ENCODE peak calls at places on chromosomes 7 and 10, in four cellular contexts. Q, U, K and V are unnamed samples.

GRCh38 chr10:44911081-44911540 is at the start of gene TMEM72:
- DNase-seq in U (no peak), K (no peak), Q (no peak), V (peak; percentile 61)

GRCh38 chr7:128889121-128889520 is 21.4 kb downstream of the KCP start:
- DNase-seq in K (no peak), Q (no peak), U (no peak), V (peak; percentile 35)

GRCh38 chr7:146961617-146962016 is 845.0 kb downstream of the CNTNAP2 start:
- DNase-seq in Q (no peak), K (no peak), U (no peak), V (no peak)

GRCh38 chr10:131251146-131251541 is 60.4 kb downstream of the TCERG1L start:
- DNase-seq in U (no peak), K (no peak), Q (no peak), V (no peak)

GRCh38 chr7:94912085-94912484 is 4.7 kb downstream of the PPP1R9A start:
- DNase-seq in U (no peak), Q (no peak), K (no peak), V (no peak)

GRCh38 chr7:1073211-1073977 is 14.5 kb upstream of the GPER1 start:
- DNase-seq in Q (no peak), U (no peak), K (no peak), V (no peak)

GRCh38 chr10:103617362-103618026 is 124.0 kb downstream of the NEURL1 start:
- DNase-seq in Q (no peak), K (no peak), U (no peak), V (no peak)

GRCh38 chr10:124225029-124225467 is 131.7 kb upstream of the CHST15 start:
- DNase-seq in K (no peak), Q (peak; percentile 39), U (no peak), V (no peak)

GRCh38 chr10:132716691-132717490 is 69.1 kb downstream of the NKX6-2 start:
- DNase-seq in U (no peak), K (no peak), Q (no peak), V (peak; percentile 10)

GRCh38 chr10:51244739-51245138 is 170.5 kb downstream of the PRKG1 start:
- DNase-seq in U (no peak), K (no peak), Q (no peak), V (no peak)

GRCh38 chr7:122315507-122316466 is 11.2 kb upstream of the FEZF1 start:
- DNase-seq in Q (no peak), U (no peak), K (no peak), V (no peak)

GRCh38 chr10:14578060-14578952 is 196.4 kb downstream of the FAM107B start:
- DNase-seq in Q (peak; percentile 76), K (no peak), U (no peak), V (no peak)

GRCh38 chr7:47988496-47989386 is 9.3 kb upstream of the HUS1 start:
- DNase-seq in U (no peak), K (no peak), Q (no peak), V (no peak)

GRCh38 chr7:17207220-17207619 is 91.2 kb upstream of the AHR start:
- DNase-seq in K (no peak), Q (no peak), U (no peak), V (no peak)

GRCh38 chr7:115910541-115911164 is 119.9 kb downstream of the TFEC start:
- DNase-seq in U (no peak), Q (no peak), K (peak; percentile 41), V (no peak)

GRCh38 chr10:48309711-48310226 is 3.3 kb downstream of the MAPK8 start:
- DNase-seq in U (no peak), K (peak; percentile 67), Q (no peak), V (no peak)

GRCh38 chr7:25750738-25751529 is 401.1 kb upstream of the NFE2L3 start:
- DNase-seq in Q (no peak), K (no peak), U (no peak), V (no peak)

GRCh38 chr10:119256030-119256429 is 48.7 kb downstream of the GRK5 start:
- DNase-seq in Q (no peak), K (no peak), U (no peak), V (no peak)

GRCh38 chr7:75638607-75639070 is 100.1 kb downstream of the HIP1 start:
- DNase-seq in U (peak; percentile 42), Q (peak; percentile 65), K (no peak), V (peak; percentile 70)

GRCh38 chr7:77537136-77537594 is at the start of gene PTPN12:
- DNase-seq in U (no peak), K (no peak), Q (no peak), V (peak; percentile 77)

GRCh38 chr10:30386801-30387588 is 37.9 kb upstream of the MTPAP start:
- DNase-seq in K (no peak), Q (no peak), U (no peak), V (no peak)

GRCh38 chr10:116524736-116525135 is 21.0 kb upstream of the PNLIP start:
- DNase-seq in U (no peak), K (no peak), Q (no peak), V (no peak)

GRCh38 chr7:121276276-121276675 is 52.5 kb upstream of the WNT16 start:
- DNase-seq in K (no peak), Q (no peak), U (no peak), V (no peak)

GRCh38 chr10:94225589-94225988 is 137.2 kb downstream of the NOC3L start:
- DNase-seq in K (no peak), Q (peak; percentile 60), U (no peak), V (no peak)

GRCh38 chr7:110204527-110204926 is 886.4 kb upstream of the LRRN3 start:
- DNase-seq in U (no peak), Q (no peak), K (peak; percentile 7), V (no peak)

GRCh38 chr10:77877461-77878344 is 48.9 kb downstream of the DLG5 start:
- DNase-seq in Q (peak; percentile 92), U (peak; percentile 67), K (no peak), V (no peak)

GRCh38 chr7:70040971-70041766 is 442.9 kb downstream of the AUTS2 start:
- DNase-seq in U (no peak), K (no peak), Q (no peak), V (no peak)
- H3K4me3 ChIP-seq in U (no peak overlapping the region), K (no peak overlapping the region), Q (no peak overlapping the region), V (no peak overlapping the region)

DNA sequence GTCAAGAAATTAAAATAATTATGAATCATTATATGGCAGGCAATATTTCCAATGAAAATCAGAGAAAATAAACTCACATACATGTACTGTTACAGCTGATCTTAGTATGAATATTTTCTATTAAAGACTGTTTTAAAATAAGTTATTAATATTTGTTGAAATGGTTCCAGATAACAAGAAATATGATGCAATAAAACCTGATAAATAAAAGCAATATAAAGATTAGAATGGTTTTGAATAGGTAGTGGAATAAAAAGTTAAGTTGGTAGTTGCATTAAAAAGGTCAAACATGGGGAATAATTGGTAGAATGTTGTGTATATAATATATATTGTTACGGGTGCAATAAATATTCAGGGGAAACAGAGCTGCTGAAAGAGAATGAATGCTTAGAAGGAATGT is 52.5 kb downstream of the MEST start:
- DNase-seq in Q (no peak), K (no peak), U (no peak), V (no peak)
- TF ChIP-seq POLR2A in Q (no peak), K (no peak), U (no peak), V (no peak)

DNA sequence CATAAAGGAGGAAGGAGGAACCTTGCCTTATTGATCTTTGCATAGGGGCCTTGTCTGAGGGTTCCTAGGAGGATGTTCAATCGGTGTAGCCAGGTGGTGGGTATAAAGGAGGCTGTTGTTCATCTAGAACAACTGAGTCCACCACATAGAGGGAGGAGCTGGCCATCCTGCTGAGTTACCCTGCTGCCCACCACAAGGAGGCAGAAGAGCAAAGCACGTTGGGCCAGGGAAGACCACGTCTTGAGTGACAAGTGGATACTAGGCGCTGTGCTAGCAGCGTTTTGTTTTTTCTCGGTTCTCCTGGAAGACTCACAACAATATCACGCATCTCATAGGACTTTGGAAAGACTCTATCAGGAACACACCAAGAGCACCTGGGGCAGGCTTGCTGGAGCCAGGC is 20.0 kb downstream of the FOXI2 start:
- DNase-seq in K (peak; percentile 4), Q (no peak), U (no peak), V (no peak)
- TF ChIP-seq CTCF in K (peak; percentile 62), Q (no peak), U (no peak), V (no peak)

DNA sequence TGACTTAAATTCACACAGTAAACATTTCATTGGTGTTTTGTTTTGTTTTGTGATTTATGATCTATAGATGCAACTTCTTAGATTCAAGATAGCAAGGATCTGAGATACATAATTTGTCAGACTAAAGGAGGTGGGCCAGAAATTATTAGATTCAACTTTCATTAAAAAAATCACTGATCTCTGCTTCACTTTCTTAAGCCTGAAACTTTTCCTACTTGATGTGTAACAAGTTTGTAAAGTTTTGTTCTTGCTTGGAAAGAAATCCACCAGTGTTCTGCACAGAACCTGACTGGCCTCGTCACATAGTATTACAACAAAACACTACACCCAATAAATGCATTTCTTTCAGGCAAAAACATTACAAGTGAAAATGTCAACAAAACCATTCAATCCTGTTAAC is 12.4 kb downstream of the SKIDA1 start:
- DNase-seq in K (no peak), Q (no peak), U (no peak), V (no peak)
- H3K4me3 ChIP-seq in K (no peak overlapping the region), Q (no peak overlapping the region), U (no peak overlapping the region), V (no peak overlapping the region)

GRCh38 chr10:70887804-70888800 is at the start of gene PCBD1:
- DNase-seq in U (peak; percentile 73), Q (peak; percentile 90), K (peak; percentile 54), V (peak; percentile 90)
- TF ChIP-seq POLR2A in U (peak; percentile 19), Q (peak; percentile 25), K (peak; percentile 51), V (peak; percentile 89)

DNA sequence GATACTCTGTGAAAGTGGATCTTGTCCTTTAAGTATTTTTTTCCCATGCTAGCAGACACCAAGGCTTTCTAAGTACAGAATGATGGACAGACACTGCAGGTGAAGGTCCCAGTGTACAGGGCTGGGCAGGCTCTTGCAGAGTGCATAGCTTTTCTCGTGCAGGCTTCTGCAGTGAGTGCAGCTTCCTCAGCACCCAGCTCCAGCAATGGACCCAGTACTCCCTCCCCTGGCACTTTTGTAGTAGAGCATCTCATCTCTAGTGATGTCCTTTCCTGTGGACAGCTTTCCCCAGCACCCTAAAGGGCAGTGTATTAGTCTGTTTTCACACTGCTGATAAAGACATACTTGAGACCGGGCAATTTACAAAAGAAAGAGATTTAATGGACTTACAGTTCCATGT is 104.3 kb downstream of the CUL2 start:
- DNase-seq in K (no peak), U (no peak), Q (no peak), V (no peak)
- TF ChIP-seq CTCF in K (peak; percentile 17), U (no peak), Q (peak; percentile 19), V (no peak)

GRCh38 chr7:139683137-139683871 is 94.5 kb downstream of the HIPK2 start:
- DNase-seq in U (no peak), K (no peak), Q (peak; percentile 37), V (no peak)
- H3K4me3 ChIP-seq in U (no peak overlapping the region), K (no peak overlapping the region), Q (no peak overlapping the region), V (no peak overlapping the region)

GRCh38 chr7:124783271-124783670 is 17.7 kb upstream of the GPR37 start:
- DNase-seq in K (no peak), U (no peak), Q (no peak), V (no peak)
- TF ChIP-seq POLR2A in K (no peak), U (no peak), Q (no peak), V (no peak)

GRCh38 chr10:5477948-5478693 is 21.2 kb downstream of the CALML5 start:
- DNase-seq in U (no peak), K (no peak), Q (no peak), V (no peak)
- TF ChIP-seq CTCF in U (no peak), K (no peak), Q (no peak), V (no peak)

GRCh38 chr10:87090779-87091178 is 3.9 kb downstream of the GLUD1 start:
- DNase-seq in U (no peak), K (no peak), Q (no peak), V (no peak)
- H3K4me3 ChIP-seq in U (no peak overlapping the region), K (no peak overlapping the region), Q (no peak overlapping the region), V (no peak overlapping the region)